ENCODE peak calls at places on chromosomes 7 and 10, in five cellular contexts. One of them, this sample, is unnamed.

GRCh38 chr7:91512958-91513357 is 248.7 kb downstream of the FZD1 start:
- DNase-seq in H1: no peak
- DNase-seq in H9: no peak
- DNase-seq in IMR-90: no peak
- DNase-seq in neuronal stem cell: no peak
- DNase-seq in this sample: peak; percentile 2

GRCh38 chr7:116180302-116180701 is 30.0 kb upstream of the TES start:
- DNase-seq in H1: peak; percentile 48
- DNase-seq in H9: no peak
- DNase-seq in IMR-90: peak; percentile 68
- DNase-seq in neuronal stem cell: peak; percentile 18
- DNase-seq in this sample: peak; percentile 66

GRCh38 chr7:155001756-155002410 is 1.0 kb downstream of the PAXIP1 start:
- DNase-seq in H1: no peak
- DNase-seq in H9: no peak
- DNase-seq in IMR-90: no peak
- DNase-seq in neuronal stem cell: no peak
- DNase-seq in this sample: peak; percentile 12

GRCh38 chr10:96873756-96874467 is 41.8 kb downstream of the LCOR start:
- DNase-seq in H1: no peak
- DNase-seq in H9: no peak
- DNase-seq in IMR-90: no peak
- DNase-seq in neuronal stem cell: no peak
- DNase-seq in this sample: no peak

GRCh38 chr7:5693529-5693928 is 87.9 kb downstream of the RNF216 start:
- DNase-seq in H1: no peak
- DNase-seq in H9: no peak
- DNase-seq in IMR-90: peak; percentile 76
- DNase-seq in neuronal stem cell: no peak
- DNase-seq in this sample: peak; percentile 81

GRCh38 chr7:81110673-81111072 is 191.8 kb upstream of the SEMA3C start:
- DNase-seq in H1: no peak
- DNase-seq in H9: no peak
- DNase-seq in IMR-90: no peak
- DNase-seq in neuronal stem cell: no peak
- DNase-seq in this sample: no peak

GRCh38 chr10:52541082-52541481 is 227.0 kb downstream of the DKK1 start:
- DNase-seq in H1: no peak
- DNase-seq in H9: no peak
- DNase-seq in IMR-90: peak; percentile 34
- DNase-seq in neuronal stem cell: no peak
- DNase-seq in this sample: no peak

GRCh38 chr7:4878336-4879335 is 4.9 kb downstream of the RADIL start:
- DNase-seq in H1: no peak
- DNase-seq in H9: no peak
- DNase-seq in IMR-90: no peak
- DNase-seq in neuronal stem cell: no peak
- DNase-seq in this sample: no peak

GRCh38 chr10:43409385-43410109 is 561 bp upstream of the HNRNPF start:
- DNase-seq in H1: no peak
- DNase-seq in H9: no peak
- DNase-seq in IMR-90: no peak
- DNase-seq in neuronal stem cell: no peak
- DNase-seq in this sample: no peak

GRCh38 chr10:114767101-114767588 is 54.4 kb upstream of the FHIP2A start:
- DNase-seq in H1: no peak
- DNase-seq in H9: no peak
- DNase-seq in IMR-90: peak; percentile 74
- DNase-seq in neuronal stem cell: no peak
- DNase-seq in this sample: peak; percentile 30

GRCh38 chr7:18179058-18179457 is 151.4 kb upstream of the PRPS1L1 start:
- DNase-seq in H1: no peak
- DNase-seq in H9: no peak
- DNase-seq in IMR-90: no peak
- DNase-seq in neuronal stem cell: no peak
- DNase-seq in this sample: no peak

GRCh38 chr7:108310351-108310750 is 145.9 kb downstream of the NRCAM start:
- DNase-seq in H1: no peak
- DNase-seq in H9: no peak
- DNase-seq in IMR-90: no peak
- DNase-seq in neuronal stem cell: no peak
- DNase-seq in this sample: peak; percentile 15

GRCh38 chr7:124459101-124460052 is 306.2 kb downstream of the GPR37 start:
- DNase-seq in H1: no peak
- DNase-seq in H9: no peak
- DNase-seq in IMR-90: peak; percentile 87
- DNase-seq in neuronal stem cell: no peak
- DNase-seq in this sample: peak; percentile 90

GRCh38 chr10:15621116-15621515 is 98.6 kb downstream of the ITGA8 start:
- DNase-seq in H1: no peak
- DNase-seq in H9: no peak
- DNase-seq in IMR-90: no peak
- DNase-seq in neuronal stem cell: no peak
- DNase-seq in this sample: no peak

GRCh38 chr7:23469961-23470250 is 385 bp downstream of the IGF2BP3 start:
- DNase-seq in H1: peak; percentile 46
- DNase-seq in H9: no peak
- DNase-seq in IMR-90: no peak
- DNase-seq in neuronal stem cell: peak; percentile 17
- DNase-seq in this sample: peak; percentile 60
- H3K14ac ChIP-seq in H1: no peak overlapping the region
- H3K14ac ChIP-seq in H9: peak overlapping the region; percentile 72
- H3K14ac ChIP-seq in IMR-90: peak overlapping the region; percentile 73
- H3K14ac ChIP-seq in neuronal stem cell: peak overlapping the region; percentile 8
- H3K14ac ChIP-seq in this sample: peak overlapping the region; percentile 72

GRCh38 chr7:132061931-132062330 is 505.5 kb upstream of the PODXL start:
- DNase-seq in H1: no peak
- DNase-seq in H9: no peak
- DNase-seq in IMR-90: peak; percentile 15
- DNase-seq in neuronal stem cell: no peak
- DNase-seq in this sample: no peak

GRCh38 chr7:132065193-132065972 is 509.0 kb upstream of the PODXL start:
- DNase-seq in H1: no peak
- DNase-seq in H9: no peak
- DNase-seq in IMR-90: peak; percentile 95
- DNase-seq in neuronal stem cell: no peak
- DNase-seq in this sample: peak; percentile 92

GRCh38 chr7:132065973-132066611 is 509.7 kb upstream of the PODXL start:
- DNase-seq in H1: no peak
- DNase-seq in H9: no peak
- DNase-seq in IMR-90: no peak
- DNase-seq in neuronal stem cell: no peak
- DNase-seq in this sample: no peak

GRCh38 chr7:132063800-132064199 is 507.4 kb upstream of the PODXL start:
- DNase-seq in H1: no peak
- DNase-seq in H9: no peak
- DNase-seq in IMR-90: no peak
- DNase-seq in neuronal stem cell: no peak
- DNase-seq in this sample: no peak

GRCh38 chr7:132066776-132067175 is 509.5 kb downstream of the PLXNA4 start:
- DNase-seq in H1: no peak
- DNase-seq in H9: no peak
- DNase-seq in IMR-90: peak; percentile 48
- DNase-seq in neuronal stem cell: no peak
- DNase-seq in this sample: peak; percentile 26
- H3K9ac ChIP-seq in H1: no peak overlapping the region
- H3K9ac ChIP-seq in H9: no peak overlapping the region
- H3K9ac ChIP-seq in IMR-90: peak overlapping the region; percentile 15
- H3K9ac ChIP-seq in neuronal stem cell: no peak overlapping the region
- H3K9ac ChIP-seq in this sample: peak overlapping the region; percentile 64

DNA sequence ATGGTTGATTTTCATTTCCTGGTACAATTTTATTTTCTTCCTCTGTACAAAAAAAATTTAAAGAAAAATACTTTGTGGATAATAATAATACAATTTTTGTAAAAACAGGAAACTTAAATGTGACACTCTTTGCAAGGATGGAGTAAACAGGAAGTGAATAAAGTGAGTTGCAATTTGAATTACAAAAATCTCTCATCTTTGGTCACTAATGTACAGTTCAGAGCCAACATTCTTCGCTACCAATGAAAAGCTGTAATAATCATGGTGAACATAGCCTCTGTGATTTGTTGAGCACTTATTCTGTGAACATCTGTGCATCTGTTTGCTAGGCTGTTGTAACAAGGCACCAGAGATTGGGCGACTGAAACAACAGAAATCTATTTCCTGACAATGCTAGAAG is 295.2 kb upstream of the KLF6 start:
- DNase-seq in H1: no peak
- DNase-seq in H9: no peak
- DNase-seq in IMR-90: no peak
- DNase-seq in neuronal stem cell: no peak
- DNase-seq in this sample: no peak
- H3K27ac ChIP-seq in H1: no peak overlapping the region
- H3K27ac ChIP-seq in H9: no peak overlapping the region
- H3K27ac ChIP-seq in IMR-90: no peak overlapping the region
- H3K27ac ChIP-seq in neuronal stem cell: no peak overlapping the region
- H3K27ac ChIP-seq in this sample: no peak overlapping the region

GRCh38 chr10:6401066-6401465 is 179.0 kb downstream of the PRKCQ start:
- DNase-seq in H1: no peak
- DNase-seq in H9: no peak
- DNase-seq in IMR-90: no peak
- DNase-seq in neuronal stem cell: no peak
- DNase-seq in this sample: no peak

GRCh38 chr10:6400331-6400730 is 179.7 kb downstream of the PRKCQ start:
- DNase-seq in H1: no peak
- DNase-seq in H9: no peak
- DNase-seq in IMR-90: no peak
- DNase-seq in neuronal stem cell: no peak
- DNase-seq in this sample: peak; percentile 7

GRCh38 chr10:6399241-6399701 is 180.8 kb downstream of the PRKCQ start:
- DNase-seq in H1: no peak
- DNase-seq in H9: no peak
- DNase-seq in IMR-90: peak; percentile 82
- DNase-seq in neuronal stem cell: no peak
- DNase-seq in this sample: peak; percentile 79

GRCh38 chr10:6398419-6398818 is 181.7 kb downstream of the PRKCQ start:
- DNase-seq in H1: no peak
- DNase-seq in H9: no peak
- DNase-seq in IMR-90: no peak
- DNase-seq in neuronal stem cell: no peak
- DNase-seq in this sample: no peak

GRCh38 chr10:6399879-6400278 is 180.2 kb downstream of the PRKCQ start:
- DNase-seq in H1: no peak
- DNase-seq in H9: no peak
- DNase-seq in IMR-90: no peak
- DNase-seq in neuronal stem cell: no peak
- DNase-seq in this sample: peak; percentile 12
- H3K14ac ChIP-seq in H1: no peak overlapping the region
- H3K14ac ChIP-seq in H9: no peak overlapping the region
- H3K14ac ChIP-seq in IMR-90: peak overlapping the region; percentile 88
- H3K14ac ChIP-seq in neuronal stem cell: no peak overlapping the region
- H3K14ac ChIP-seq in this sample: no peak overlapping the region

GRCh38 chr7:86837235-86837634 is 193.5 kb downstream of the GRM3 start:
- DNase-seq in H1: no peak
- DNase-seq in H9: no peak
- DNase-seq in IMR-90: no peak
- DNase-seq in neuronal stem cell: no peak
- DNase-seq in this sample: no peak
- H3K9ac ChIP-seq in H1: no peak overlapping the region
- H3K9ac ChIP-seq in H9: no peak overlapping the region
- H3K9ac ChIP-seq in IMR-90: no peak overlapping the region
- H3K9ac ChIP-seq in neuronal stem cell: no peak overlapping the region
- H3K9ac ChIP-seq in this sample: no peak overlapping the region

GRCh38 chr7:325811-326210 is 35.8 kb downstream of the FOXL3 start:
- DNase-seq in H1: no peak
- DNase-seq in H9: no peak
- DNase-seq in IMR-90: no peak
- DNase-seq in neuronal stem cell: no peak
- DNase-seq in this sample: no peak
- H3K27ac ChIP-seq in H1: no peak overlapping the region
- H3K27ac ChIP-seq in H9: no peak overlapping the region
- H3K27ac ChIP-seq in IMR-90: no peak overlapping the region
- H3K27ac ChIP-seq in neuronal stem cell: no peak overlapping the region
- H3K27ac ChIP-seq in this sample: no peak overlapping the region

GRCh38 chr10:117087521-117087920 is 50.5 kb downstream of the VAX1 start:
- DNase-seq in H1: no peak
- DNase-seq in H9: no peak
- DNase-seq in IMR-90: no peak
- DNase-seq in neuronal stem cell: no peak
- DNase-seq in this sample: no peak

GRCh38 chr10:117090831-117091230 is 47.2 kb downstream of the VAX1 start:
- DNase-seq in H1: no peak
- DNase-seq in H9: no peak
- DNase-seq in IMR-90: no peak
- DNase-seq in neuronal stem cell: no peak
- DNase-seq in this sample: no peak

GRCh38 chr10:117092386-117092785 is 45.7 kb downstream of the VAX1 start:
- DNase-seq in H1: no peak
- DNase-seq in H9: no peak
- DNase-seq in IMR-90: no peak
- DNase-seq in neuronal stem cell: no peak
- DNase-seq in this sample: no peak

GRCh38 chr10:117086545-117086944 is 51.5 kb downstream of the VAX1 start:
- DNase-seq in H1: no peak
- DNase-seq in H9: no peak
- DNase-seq in IMR-90: no peak
- DNase-seq in neuronal stem cell: no peak
- DNase-seq in this sample: no peak
- H3K14ac ChIP-seq in H1: no peak overlapping the region
- H3K14ac ChIP-seq in H9: no peak overlapping the region
- H3K14ac ChIP-seq in IMR-90: no peak overlapping the region
- H3K14ac ChIP-seq in neuronal stem cell: no peak overlapping the region
- H3K14ac ChIP-seq in this sample: no peak overlapping the region